ENCODE peak calls at places on chromosomes 5 and 9, in six cellular contexts. M is central memory CD4-positive, alpha-beta T cell; S is psoas muscle; J is T1000; N is AML-193; U is T follicular helper cell. E is an unnamed sample.

GRCh38 chr5:150251504-150251903 is 38.1 kb downstream of the CAMK2A start:
- DNase-seq in M (no peak), S (no peak), J (no peak), N (no peak), U (no peak), E (no peak)

GRCh38 chr5:31133488-31133887 is 60.0 kb upstream of the CDH6 start:
- DNase-seq in M (no peak), S (no peak), J (no peak), N (no peak), U (no peak), E (no peak)

GRCh38 chr9:76989501-76989900 is 30.0 kb upstream of the FOXB2 start:
- DNase-seq in M (no peak), S (no peak), J (no peak), N (no peak), U (no peak), E (no peak)

GRCh38 chr9:123401879-123402513 is 46.0 kb downstream of the CRB2 start:
- DNase-seq in M (no peak), S (no peak), J (no peak), N (peak; percentile 22), U (no peak), E (peak; percentile 34)

GRCh38 chr9:93892748-93893147 is 62.4 kb downstream of the BARX1 start:
- DNase-seq in M (no peak), S (no peak), J (no peak), N (no peak), U (no peak), E (no peak)

GRCh38 chr5:8842906-8843590 is 702.8 kb downstream of the SEMA5A start:
- DNase-seq in M (no peak), S (no peak), J (no peak), N (no peak), U (no peak), E (no peak)

GRCh38 chr9:20611751-20612287 is 10.5 kb downstream of the MLLT3 start:
- DNase-seq in M (no peak), S (no peak), J (no peak), N (peak; percentile 53), U (no peak), E (peak; percentile 33)

GRCh38 chr5:125209650-125210049 is 463.2 kb upstream of the ZNF608 start:
- DNase-seq in M (no peak), S (no peak), J (no peak), N (no peak), U (no peak), E (no peak)

GRCh38 chr9:87678650-87679355 is 47.1 kb upstream of the CTSL start:
- DNase-seq in M (no peak), S (no peak), J (peak; percentile 46), N (no peak), U (peak; percentile 21), E (peak; percentile 66)

GRCh38 chr5:167759411-167759821 is 532.0 kb upstream of the WWC1 start:
- DNase-seq in M (no peak), S (no peak), J (no peak), N (no peak), U (no peak), E (no peak)

GRCh38 chr9:97359147-97359546 is 51.7 kb downstream of the CCDC180 start:
- DNase-seq in M (no peak), S (no peak), J (no peak), N (no peak), U (no peak), E (no peak)

GRCh38 chr9:86714976-86715375 is 232.3 kb downstream of the GAS1 start:
- DNase-seq in M (no peak), S (no peak), J (no peak), N (no peak), U (no peak), E (peak; percentile 69)

GRCh38 chr5:72288923-72289322 is 31.1 kb downstream of the MRPS27 start:
- DNase-seq in M (no peak), S (peak; percentile 58), J (no peak), N (no peak), U (no peak), E (no peak)

GRCh38 chr5:41161271-41161670 is 52.1 kb downstream of the C6 start:
- DNase-seq in M (no peak), S (no peak), J (no peak), N (no peak), U (no peak), E (no peak)

GRCh38 chr5:17443333-17444125 is 54.5 kb upstream of the TAF11L2 start:
- DNase-seq in M (no peak), S (no peak), J (no peak), N (no peak), U (no peak), E (no peak)

GRCh38 chr5:135834639-135835529 is at the start of gene SLC25A48:
- DNase-seq in M (no peak), S (peak; percentile 82), J (no peak), N (no peak), U (no peak), E (peak; percentile 2)

GRCh38 chr9:129867138-129868032 is 32.1 kb downstream of the USP20 start:
- DNase-seq in M (no peak), S (no peak), J (no peak), N (no peak), U (no peak), E (no peak)